ENCODE peak calls at places on chromosomes 12 and 14, in nine cellular contexts. One of them, this sample, is unnamed.

GRCh38 chr12:32545413-32545970 is 133.6 kb upstream of the DNM1L start:
- DNase-seq in GM23248: no peak
- DNase-seq in neural progenitor cell: no peak
- DNase-seq in HCT116: no peak
- DNase-seq in GM23338: no peak
- DNase-seq in SK-N-MC: peak; percentile 91
- DNase-seq in PC-3: no peak
- DNase-seq in mammary epithelial cell: no peak
- DNase-seq in H1: no peak
- DNase-seq in this sample: peak; percentile 17

GRCh38 chr14:104036250-104036649 is 49.2 kb upstream of the ASPG start:
- DNase-seq in GM23248: no peak
- DNase-seq in neural progenitor cell: no peak
- DNase-seq in HCT116: no peak
- DNase-seq in GM23338: no peak
- DNase-seq in SK-N-MC: no peak
- DNase-seq in PC-3: no peak
- DNase-seq in mammary epithelial cell: no peak
- DNase-seq in H1: no peak
- DNase-seq in this sample: no peak

GRCh38 chr12:2745655-2746054 is 49.1 kb upstream of the FKBP4 start:
- DNase-seq in GM23248: peak; percentile 7
- DNase-seq in neural progenitor cell: no peak
- DNase-seq in HCT116: no peak
- DNase-seq in GM23338: no peak
- DNase-seq in SK-N-MC: no peak
- DNase-seq in PC-3: no peak
- DNase-seq in mammary epithelial cell: no peak
- DNase-seq in H1: no peak
- DNase-seq in this sample: peak; percentile 4

GRCh38 chr12:55619352-55620138 is 17.1 kb upstream of the OR10P1 start:
- DNase-seq in GM23248: peak; percentile 91
- DNase-seq in neural progenitor cell: peak; percentile 91
- DNase-seq in HCT116: peak; percentile 91
- DNase-seq in GM23338: peak; percentile 98
- DNase-seq in SK-N-MC: peak; percentile 97
- DNase-seq in PC-3: peak; percentile 99
- DNase-seq in mammary epithelial cell: peak; percentile 83
- DNase-seq in H1: peak; percentile 54
- DNase-seq in this sample: peak; percentile 88

GRCh38 chr12:42255875-42256261 is 17.8 kb upstream of the YAF2 start:
- DNase-seq in GM23248: no peak
- DNase-seq in neural progenitor cell: no peak
- DNase-seq in HCT116: no peak
- DNase-seq in GM23338: no peak
- DNase-seq in SK-N-MC: no peak
- DNase-seq in PC-3: no peak
- DNase-seq in mammary epithelial cell: no peak
- DNase-seq in H1: no peak
- DNase-seq in this sample: no peak

GRCh38 chr14:92690171-92691011 is 58.0 kb downstream of the LGMN start:
- DNase-seq in GM23248: peak; percentile 74
- DNase-seq in neural progenitor cell: no peak
- DNase-seq in HCT116: peak; percentile 59
- DNase-seq in GM23338: peak; percentile 33
- DNase-seq in SK-N-MC: no peak
- DNase-seq in PC-3: peak; percentile 83
- DNase-seq in mammary epithelial cell: peak; percentile 41
- DNase-seq in H1: no peak
- DNase-seq in this sample: peak; percentile 54

GRCh38 chr14:55454264-55455151 is 14.1 kb upstream of the TBPL2 start:
- DNase-seq in GM23248: peak; percentile 64
- DNase-seq in neural progenitor cell: peak; percentile 16
- DNase-seq in HCT116: peak; percentile 83
- DNase-seq in GM23338: no peak
- DNase-seq in SK-N-MC: peak; percentile 87
- DNase-seq in PC-3: peak; percentile 96
- DNase-seq in mammary epithelial cell: peak; percentile 71
- DNase-seq in H1: peak; percentile 42
- DNase-seq in this sample: peak; percentile 89

GRCh38 chr12:48601013-48601756 is 31.3 kb upstream of the LALBA start:
- DNase-seq in GM23248: peak; percentile 56
- DNase-seq in neural progenitor cell: peak; percentile 56
- DNase-seq in HCT116: no peak
- DNase-seq in GM23338: peak; percentile 80
- DNase-seq in SK-N-MC: no peak
- DNase-seq in PC-3: peak; percentile 8
- DNase-seq in mammary epithelial cell: peak; percentile 35
- DNase-seq in H1: peak; percentile 49
- DNase-seq in this sample: peak; percentile 8

GRCh38 chr12:45648070-45648469 is 81.4 kb upstream of the ARID2 start:
- DNase-seq in GM23248: no peak
- DNase-seq in neural progenitor cell: no peak
- DNase-seq in HCT116: no peak
- DNase-seq in GM23338: no peak
- DNase-seq in SK-N-MC: no peak
- DNase-seq in PC-3: no peak
- DNase-seq in mammary epithelial cell: no peak
- DNase-seq in H1: no peak
- DNase-seq in this sample: no peak

GRCh38 chr12:8087666-8088065 is 5.6 kb downstream of the NECAP1 start:
- DNase-seq in GM23248: no peak
- DNase-seq in neural progenitor cell: no peak
- DNase-seq in HCT116: no peak
- DNase-seq in GM23338: no peak
- DNase-seq in SK-N-MC: no peak
- DNase-seq in PC-3: no peak
- DNase-seq in mammary epithelial cell: no peak
- DNase-seq in H1: no peak
- DNase-seq in this sample: no peak

DNA sequence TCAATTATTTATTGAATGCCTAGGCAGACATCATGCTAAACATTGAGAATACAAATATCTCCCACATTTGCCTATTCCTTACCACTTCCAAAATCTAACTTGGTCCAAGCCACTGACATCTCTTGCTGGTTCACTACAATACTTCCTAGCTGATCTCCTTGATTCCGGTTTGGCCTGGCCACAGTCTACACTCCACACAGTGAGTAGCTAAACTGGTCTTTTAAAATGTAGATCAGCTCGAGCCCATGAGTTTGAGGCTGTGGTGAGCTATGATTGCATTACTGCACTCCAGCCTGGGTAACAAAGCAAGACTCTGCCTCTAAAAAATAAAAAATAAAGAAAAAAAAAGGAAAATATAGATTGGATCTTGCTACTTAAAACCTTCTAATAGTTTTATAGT is 7.6 kb upstream of the ATP5MC2 start:
- DNase-seq in GM23248: no peak
- DNase-seq in neural progenitor cell: no peak
- DNase-seq in HCT116: no peak
- DNase-seq in GM23338: no peak
- DNase-seq in SK-N-MC: no peak
- DNase-seq in PC-3: no peak
- DNase-seq in mammary epithelial cell: no peak
- DNase-seq in H1: no peak
- DNase-seq in this sample: no peak
- TF ChIP-seq EZH2 in GM23248: no peak
- TF ChIP-seq EZH2 in neural progenitor cell: no peak
- TF ChIP-seq EZH2 in HCT116: no peak
- TF ChIP-seq EZH2 in GM23338: no peak
- TF ChIP-seq EZH2 in SK-N-MC: no peak
- TF ChIP-seq EZH2 in PC-3: no peak
- TF ChIP-seq EZH2 in mammary epithelial cell: no peak
- TF ChIP-seq EZH2 in H1: no peak
- TF ChIP-seq EZH2 in this sample: no peak

DNA sequence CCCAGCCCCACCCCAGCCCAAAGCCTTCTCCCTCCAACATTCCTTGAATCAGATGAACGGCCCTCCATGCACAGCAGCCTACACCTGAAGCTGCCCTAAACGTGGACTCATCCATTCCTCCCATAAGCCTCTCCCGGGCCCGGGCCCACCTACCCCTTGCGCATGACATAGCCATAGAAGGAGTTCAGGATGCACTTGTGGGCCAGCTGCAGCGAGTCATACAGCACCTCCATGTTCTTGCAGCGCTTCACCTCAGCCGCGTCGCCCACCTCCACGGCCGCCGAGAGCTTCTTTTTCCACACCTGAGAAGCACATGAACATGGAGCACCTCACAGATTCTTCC is 22.0 kb downstream of the POLE start:
- DNase-seq in GM23248: no peak
- DNase-seq in neural progenitor cell: no peak
- DNase-seq in HCT116: no peak
- DNase-seq in GM23338: no peak
- DNase-seq in SK-N-MC: no peak
- DNase-seq in PC-3: no peak
- DNase-seq in mammary epithelial cell: no peak
- DNase-seq in H1: no peak
- DNase-seq in this sample: no peak
- TF ChIP-seq EZH2 in GM23248: no peak
- TF ChIP-seq EZH2 in neural progenitor cell: no peak
- TF ChIP-seq EZH2 in HCT116: no peak
- TF ChIP-seq EZH2 in GM23338: no peak
- TF ChIP-seq EZH2 in SK-N-MC: no peak
- TF ChIP-seq EZH2 in PC-3: no peak
- TF ChIP-seq EZH2 in mammary epithelial cell: no peak
- TF ChIP-seq EZH2 in H1: no peak
- TF ChIP-seq EZH2 in this sample: no peak

DNA sequence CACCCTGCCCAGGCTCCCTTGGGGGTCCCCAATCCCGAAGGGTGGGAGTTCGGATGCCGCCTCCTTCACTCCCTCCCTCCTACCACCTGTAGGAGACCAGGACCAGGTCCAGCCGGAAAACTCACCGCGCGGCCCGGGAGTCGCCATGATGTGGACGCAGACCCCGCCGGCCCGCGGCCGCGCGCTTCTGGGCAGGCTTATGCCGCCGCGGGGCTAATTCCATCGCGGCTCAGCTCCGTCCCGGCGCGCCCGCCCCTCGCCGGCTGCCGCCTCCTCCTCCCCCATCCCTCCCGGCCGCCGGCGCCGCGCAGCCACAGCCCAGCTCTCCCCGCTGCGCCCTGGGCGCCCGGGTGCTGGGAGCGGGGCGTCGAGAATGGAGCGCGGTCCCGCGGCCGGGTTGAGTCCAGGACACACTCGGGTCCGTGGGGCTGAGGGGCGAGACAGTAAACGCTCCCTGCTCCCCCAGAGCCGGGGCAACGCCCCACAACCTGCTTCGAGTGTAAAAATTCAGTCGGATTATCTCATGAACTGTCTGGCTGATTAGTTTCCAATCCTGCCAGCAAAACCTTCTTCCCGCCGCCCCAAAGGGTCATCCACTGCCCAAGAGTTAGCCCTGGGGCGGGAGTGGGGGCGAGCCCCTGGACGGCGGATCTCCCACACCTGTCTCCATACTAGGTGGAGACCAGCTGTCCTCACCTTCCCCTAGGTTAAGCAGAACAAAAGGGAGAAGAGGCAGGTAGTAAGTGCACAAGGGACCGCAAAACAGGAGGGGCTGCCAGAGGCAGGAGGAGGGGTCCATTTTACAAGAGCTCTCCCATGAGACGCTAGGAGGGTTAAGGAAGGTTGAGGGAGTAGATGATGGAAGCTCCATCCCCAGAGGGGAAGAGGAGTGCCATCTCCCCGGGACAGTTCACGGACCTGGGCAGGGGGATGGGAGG is at the start of gene ANO2:
- DNase-seq in GM23248: peak; percentile 44
- DNase-seq in neural progenitor cell: peak; percentile 90
- DNase-seq in HCT116: no peak
- DNase-seq in GM23338: peak; percentile 82
- DNase-seq in SK-N-MC: no peak
- DNase-seq in PC-3: no peak
- DNase-seq in mammary epithelial cell: no peak
- DNase-seq in H1: peak; percentile 71
- DNase-seq in this sample: peak; percentile 21
- TF ChIP-seq EZH2 in GM23248: peak; percentile 36
- TF ChIP-seq EZH2 in neural progenitor cell: no peak
- TF ChIP-seq EZH2 in HCT116: no peak
- TF ChIP-seq EZH2 in GM23338: no peak
- TF ChIP-seq EZH2 in SK-N-MC: no peak
- TF ChIP-seq EZH2 in PC-3: peak; percentile 27
- TF ChIP-seq EZH2 in mammary epithelial cell: no peak
- TF ChIP-seq EZH2 in H1: peak; percentile 34
- TF ChIP-seq EZH2 in this sample: peak; percentile 72

GRCh38 chr14:28767239-28767850 is 758 bp downstream of the FOXG1 start:
- DNase-seq in GM23248: no peak
- DNase-seq in neural progenitor cell: no peak
- DNase-seq in HCT116: no peak
- DNase-seq in GM23338: no peak
- DNase-seq in SK-N-MC: no peak
- DNase-seq in PC-3: no peak
- DNase-seq in mammary epithelial cell: no peak
- DNase-seq in H1: peak; percentile 54
- DNase-seq in this sample: no peak

GRCh38 chr14:28766505-28767238 is at the start of gene FOXG1:
- DNase-seq in GM23248: peak; percentile 36
- DNase-seq in neural progenitor cell: peak; percentile 86
- DNase-seq in HCT116: no peak
- DNase-seq in GM23338: peak; percentile 88
- DNase-seq in SK-N-MC: no peak
- DNase-seq in PC-3: no peak
- DNase-seq in mammary epithelial cell: no peak
- DNase-seq in H1: peak; percentile 72
- DNase-seq in this sample: no peak

GRCh38 chr14:28763914-28764848 is 2.4 kb upstream of the FOXG1 start:
- DNase-seq in GM23248: no peak
- DNase-seq in neural progenitor cell: peak; percentile 76
- DNase-seq in HCT116: no peak
- DNase-seq in GM23338: peak; percentile 79
- DNase-seq in SK-N-MC: no peak
- DNase-seq in PC-3: peak; percentile 42
- DNase-seq in mammary epithelial cell: no peak
- DNase-seq in H1: peak; percentile 55
- DNase-seq in this sample: no peak

GRCh38 chr14:28765169-28765906 is 1.2 kb upstream of the FOXG1 start:
- DNase-seq in GM23248: peak; percentile 39
- DNase-seq in neural progenitor cell: peak; percentile 46
- DNase-seq in HCT116: no peak
- DNase-seq in GM23338: no peak
- DNase-seq in SK-N-MC: no peak
- DNase-seq in PC-3: no peak
- DNase-seq in mammary epithelial cell: no peak
- DNase-seq in H1: no peak
- DNase-seq in this sample: no peak

DNA sequence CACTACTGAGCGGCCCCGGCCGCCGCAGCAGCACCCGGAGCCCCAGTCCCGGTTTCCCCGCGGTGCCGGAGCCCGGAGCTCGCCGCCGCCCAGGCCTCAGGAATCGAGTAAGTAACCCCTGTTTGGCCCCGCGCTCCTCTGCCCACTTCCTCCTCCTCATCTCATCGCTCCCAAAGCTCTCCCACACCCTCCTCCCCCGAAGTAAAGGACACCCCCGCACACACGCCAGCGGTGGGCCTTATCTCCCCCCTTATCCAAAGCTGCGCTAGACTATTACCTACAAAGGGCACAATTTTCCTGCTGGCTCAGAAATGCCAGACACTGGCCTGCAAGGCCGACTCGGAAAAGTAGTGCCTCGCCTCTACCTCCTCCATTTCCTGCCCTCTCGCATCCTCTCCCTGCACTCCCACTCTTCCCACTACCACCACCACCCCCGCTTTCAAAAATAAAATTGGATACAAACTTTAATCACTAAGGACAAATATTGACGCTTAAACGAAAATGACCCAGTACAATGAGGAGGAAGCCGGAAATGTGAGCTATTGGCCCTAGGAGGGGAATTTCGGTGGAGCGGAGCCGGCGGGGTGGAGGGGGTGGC is 581 bp upstream of the FOXG1 start:
- DNase-seq in GM23248: peak; percentile 29
- DNase-seq in neural progenitor cell: peak; percentile 68
- DNase-seq in HCT116: no peak
- DNase-seq in GM23338: no peak
- DNase-seq in SK-N-MC: no peak
- DNase-seq in PC-3: no peak
- DNase-seq in mammary epithelial cell: no peak
- DNase-seq in H1: peak; percentile 74
- DNase-seq in this sample: no peak
- TF ChIP-seq EZH2 in GM23248: peak; percentile 90
- TF ChIP-seq EZH2 in neural progenitor cell: peak; percentile 83
- TF ChIP-seq EZH2 in HCT116: no peak
- TF ChIP-seq EZH2 in GM23338: peak; percentile 92
- TF ChIP-seq EZH2 in SK-N-MC: no peak
- TF ChIP-seq EZH2 in PC-3: no peak
- TF ChIP-seq EZH2 in mammary epithelial cell: peak; percentile 95
- TF ChIP-seq EZH2 in H1: peak; percentile 84
- TF ChIP-seq EZH2 in this sample: peak; percentile 86

This sample was measured in fibroblast of lung.